ENCODE peak calls at places on chromosomes 16 and 17, in five cellular contexts. M is ovary, Q is A549, I is transverse colon, H is K562. S is an unnamed sample. For H3K4me1, the result is how much of the 10 kb centered on the place peaks cover.

GRCh38 chr17:28744104-28744801 is 442 bp downstream of the TRAF4 start:
- DNase-seq in I (peak), Q (peak), H (peak), M (peak), S (peak)

GRCh38 chr17:12402963-12403622 is 262.6 kb upstream of the MYOCD start:
- DNase-seq in H (no peak), M (no peak), I (no peak), Q (peak), S (no peak)

GRCh38 chr16:66408181-66409048 is 18.7 kb upstream of the BEAN1 start:
- DNase-seq in Q (peak), H (no peak), M (no peak), I (no peak), S (no peak)

GRCh38 chr16:57471852-57472664 is 9.6 kb downstream of the POLR2C start:
- DNase-seq in I (peak), M (no peak), Q (peak), H (no peak), S (no peak)

GRCh38 chr16:17026600-17027242 is 444.0 kb downstream of the XYLT1 start:
- DNase-seq in I (peak), Q (no peak), M (no peak), H (no peak), S (no peak)

GRCh38 chr17:47816111-47816735 is 5.4 kb downstream of the OSBPL7 start:
- DNase-seq in I (no peak), Q (no peak), M (no peak), H (no peak), S (no peak)

GRCh38 chr17:82239926-82240505 is 11.2 kb downstream of the SLC16A3 start:
- DNase-seq in M (peak), H (no peak), Q (no peak), I (no peak), S (peak)

GRCh38 chr17:37124074-37124824 is 175.5 kb downstream of the AATF start:
- DNase-seq in M (no peak), H (no peak), I (no peak), Q (no peak), S (no peak)

GRCh38 chr16:70430667-70431536 is 8.0 kb downstream of the ST3GAL2 start:
- DNase-seq in M (no peak), H (peak), Q (no peak), I (peak), S (no peak)

GRCh38 chr17:34603974-34604373 is 24.6 kb downstream of the TMEM132E start:
- DNase-seq in H (no peak), Q (no peak), M (no peak), I (no peak), S (no peak)

GRCh38 chr17:27496005-27496404 is 39.8 kb downstream of the KSR1 start:
- DNase-seq in H (no peak), Q (no peak), I (no peak), M (no peak), S (no peak)

GRCh38 chr17:12180644-12181261 is 160.1 kb downstream of the MAP2K4 start:
- DNase-seq in H (peak), Q (peak), M (peak), I (peak), S (no peak)

GRCh38 chr17:70296456-70296855 is 127.1 kb downstream of the KCNJ2 start:
- DNase-seq in M (no peak), H (no peak), I (no peak), Q (no peak), S (no peak)
- H3K4me1 ChIP-seq in M (under half), H (under half), I (under half), Q (under half), S (under half)

GRCh38 chr17:16653367-16654041 is at the start of gene ZNF624:
- DNase-seq in Q (peak), M (peak), I (peak), H (peak), S (peak)
- TF ChIP-seq EP300 in Q (no peak), M (no peak), I (peak), H (no peak), S (peak)

DNA sequence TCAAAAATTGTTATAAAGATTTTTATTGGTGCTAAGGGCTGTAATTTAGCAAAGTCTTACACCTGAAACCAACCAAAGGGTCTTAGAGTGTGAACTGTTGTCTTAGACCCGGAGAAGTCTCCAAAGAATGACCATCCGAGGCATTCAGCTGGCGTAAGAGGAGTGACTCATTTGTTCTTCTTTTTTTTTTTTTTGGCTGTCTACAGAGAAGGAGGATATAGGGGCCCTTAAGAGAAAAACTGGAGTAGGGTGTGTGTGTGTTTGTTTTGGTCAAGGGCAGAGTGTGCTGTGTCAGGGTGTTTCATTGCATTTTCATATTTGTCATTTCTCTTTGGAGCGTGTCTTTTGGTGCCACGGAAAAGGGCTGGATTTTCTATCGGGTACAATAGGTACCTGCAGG is 508.0 kb downstream of the WWOX start:
- DNase-seq in M (peak), Q (no peak), I (no peak), H (no peak), S (no peak)
- H3K4me1 ChIP-seq in M (under half), Q (under half), I (under half), H (under half), S (under half)

DNA sequence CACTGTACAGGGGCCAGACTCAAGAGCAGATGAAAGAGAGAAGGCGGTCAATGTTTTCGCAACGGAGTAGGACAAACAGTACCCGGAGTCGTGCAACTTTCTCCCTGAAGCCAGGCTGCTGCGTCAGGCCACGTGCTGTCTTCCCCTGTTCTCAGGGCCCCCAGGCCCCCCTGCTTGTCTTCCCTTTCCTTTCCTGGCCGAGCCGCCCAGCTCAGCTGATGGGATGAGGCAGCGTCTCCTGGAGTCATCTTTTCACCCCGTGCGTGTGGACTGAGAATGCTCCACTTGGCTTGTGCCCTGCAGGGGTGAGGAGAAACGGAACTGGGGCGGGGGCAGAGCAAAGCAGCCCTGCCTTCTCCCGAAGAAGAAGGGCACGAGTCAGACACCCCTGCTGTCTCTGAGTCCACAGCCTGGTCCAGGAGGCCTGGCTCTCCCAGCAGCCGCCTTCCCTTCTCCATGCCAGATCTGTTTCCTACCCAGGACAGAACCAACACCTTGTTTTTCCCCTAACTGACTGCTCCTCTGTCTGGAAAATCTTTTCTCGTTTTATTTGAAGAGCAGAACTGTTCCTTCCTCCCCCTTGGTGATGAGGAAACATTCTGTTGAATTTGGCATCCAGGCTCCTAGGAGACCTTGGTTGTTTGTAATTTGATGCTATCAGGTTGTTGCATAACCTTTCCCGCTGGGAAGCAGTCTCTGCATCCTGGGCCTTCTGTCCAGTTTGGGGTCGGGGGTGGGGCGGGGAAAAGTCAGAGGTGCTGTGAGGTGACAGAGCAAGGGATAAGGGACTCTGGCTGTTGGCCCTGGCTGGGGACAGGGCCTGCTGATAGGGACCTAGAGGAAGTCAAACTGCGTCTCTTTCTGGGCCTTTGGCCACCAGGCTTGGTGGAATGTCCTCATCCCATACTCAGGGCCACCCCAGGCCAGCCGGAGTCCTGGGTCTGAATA is 78.8 kb downstream of the WIPI1 start:
- DNase-seq in H (no peak), I (peak), M (peak), Q (peak), S (peak)
- TF ChIP-seq EP300 in H (no peak), I (peak), M (peak), Q (peak), S (peak)

GRCh38 chr16:88985521-88985920 is 8.5 kb upstream of the CBFA2T3 start:
- DNase-seq in M (no peak), Q (no peak), H (no peak), I (no peak), S (no peak)
- H3K4me1 ChIP-seq in M (under half), Q (under half), H (under half), I (under half), S (under half)

DNA sequence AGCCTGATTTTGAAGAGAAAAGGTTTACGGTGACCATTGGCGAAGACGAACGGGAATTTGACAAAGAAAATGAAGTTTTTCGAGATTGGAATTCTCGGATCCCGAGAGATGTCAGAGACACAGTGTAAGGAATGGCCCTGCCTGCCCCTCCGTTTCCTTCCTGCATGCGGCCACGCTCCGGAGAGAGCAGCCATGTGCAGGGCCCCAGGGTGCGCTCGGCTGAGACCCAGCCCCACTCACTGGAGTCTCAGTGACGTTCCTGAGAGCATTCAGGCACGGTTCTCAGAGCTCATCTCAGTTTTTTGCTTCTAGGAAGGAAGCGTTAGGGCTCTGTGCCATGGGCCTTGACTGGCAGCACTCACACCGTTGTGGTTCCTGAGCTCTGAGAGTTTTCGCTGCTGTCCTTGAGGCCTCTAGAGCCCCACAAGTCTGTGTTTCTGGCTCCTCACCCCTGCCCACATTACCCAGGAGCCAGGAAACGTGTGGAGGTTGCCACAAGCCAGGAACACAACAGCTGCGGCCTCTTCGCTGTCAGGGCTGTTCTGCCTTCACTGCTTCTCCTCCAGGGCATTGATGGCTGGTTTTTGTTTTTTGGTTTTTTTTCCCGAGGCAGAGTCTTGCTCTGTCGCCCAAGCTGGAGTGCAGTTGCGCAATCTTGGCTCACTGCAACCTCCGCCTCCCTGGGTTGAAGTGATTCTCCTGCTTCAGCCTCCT is 29.8 kb downstream of the ZC3H18 start:
- DNase-seq in H (no peak), Q (no peak), I (no peak), M (peak), S (peak)
- TF ChIP-seq EP300 in H (no peak), Q (no peak), I (no peak), M (no peak), S (no peak)

DNA sequence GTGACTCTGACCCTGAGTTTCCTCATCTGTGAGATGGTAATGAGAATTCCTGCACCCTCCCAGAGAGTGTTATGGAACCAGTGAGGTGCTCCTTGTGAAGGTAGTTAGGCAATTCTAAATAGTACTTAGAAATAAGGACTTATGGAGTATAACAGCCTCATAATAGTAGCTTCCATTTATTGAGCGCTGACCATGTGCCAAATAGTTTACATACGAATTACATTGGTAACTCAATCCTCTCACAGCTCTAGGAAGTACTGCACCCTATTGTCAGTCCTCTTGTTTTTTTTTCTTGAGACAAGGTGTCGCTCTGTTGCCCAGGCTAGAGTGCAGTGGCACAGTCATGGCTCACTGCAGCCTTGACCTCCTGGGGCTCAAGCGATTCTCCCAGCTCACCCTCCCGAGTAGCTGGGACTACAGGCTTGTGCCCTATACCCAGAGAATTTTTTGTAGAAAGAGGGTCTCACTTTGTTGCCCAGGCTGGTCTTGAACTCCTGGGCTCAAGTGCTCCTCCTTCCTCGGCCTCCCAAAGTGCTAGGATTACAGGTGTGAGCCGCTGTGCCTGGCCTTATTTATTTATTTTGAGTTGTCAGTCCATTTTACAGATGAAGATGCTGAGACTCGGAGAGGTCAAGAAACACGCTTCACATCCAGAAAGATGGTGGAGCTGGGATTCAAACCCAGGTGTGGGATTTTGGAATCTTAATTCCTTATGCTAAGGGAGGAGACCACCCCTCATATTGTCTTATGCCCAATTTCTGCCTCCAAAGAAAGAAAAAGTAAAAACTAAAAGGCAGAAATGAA is 2.9 kb downstream of the TNS4 start:
- DNase-seq in M (no peak), I (no peak), Q (no peak), H (no peak), S (no peak)
- H3K4me1 ChIP-seq in M (under half), I (under half), Q (half or more), H (under half), S (under half)

GRCh38 chr17:7438050-7438614 is 1.2 kb upstream of the FGF11 start:
- DNase-seq in H (peak), I (peak), M (no peak), Q (no peak), S (no peak)

GRCh38 chr17:7438656-7439460 is 454 bp upstream of the FGF11 start:
- DNase-seq in I (no peak), Q (no peak), M (no peak), H (no peak), S (no peak)

GRCh38 chr17:7435676-7436555 is 681 bp downstream of the TMEM102 start:
- DNase-seq in H (peak), M (no peak), I (peak), Q (peak), S (no peak)

GRCh38 chr17:7437369-7437863 is 1.9 kb upstream of the FGF11 start:
- DNase-seq in I (no peak), Q (no peak), H (no peak), M (no peak), S (no peak)

GRCh38 chr17:7436556-7437368 is 1.5 kb downstream of the TMEM102 start:
- DNase-seq in M (peak), I (peak), H (no peak), Q (peak), S (peak)
- TF ChIP-seq EP300 in M (no peak), I (no peak), H (no peak), Q (no peak), S (no peak)

GRCh38 chr16:1157639-1158455 is 4.9 kb downstream of the CACNA1H start:
- DNase-seq in I (no peak), H (no peak), Q (no peak), M (peak), S (no peak)
- H3K4me1 ChIP-seq in I (under half), H (under half), Q (under half), M (half or more), S (half or more)

DNA sequence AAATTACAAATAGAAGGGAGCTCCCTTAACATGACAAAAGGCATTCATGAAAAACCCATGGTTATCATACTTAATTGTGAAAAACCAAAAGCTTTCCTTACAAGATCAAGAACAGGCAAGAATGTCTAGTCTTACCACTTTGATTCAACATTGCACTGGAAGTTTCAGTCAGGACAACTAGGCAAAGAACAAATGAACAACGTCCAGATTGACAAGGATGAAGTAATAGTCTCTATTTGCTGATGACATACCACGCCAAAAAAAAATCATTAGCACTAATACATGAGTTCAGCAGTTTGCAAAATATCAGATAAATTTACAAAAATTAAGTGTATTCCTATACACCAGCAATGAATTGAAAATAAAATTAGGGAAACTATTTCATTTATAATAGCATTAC is 200.2 kb downstream of the TOX3 start:
- DNase-seq in M (no peak), Q (no peak), H (no peak), I (no peak), S (no peak)
- TF ChIP-seq EP300 in M (no peak), Q (no peak), H (no peak), I (no peak), S (no peak)